ENCODE peak calls at places on chromosome 20, in five cellular contexts. L is cerebellum, C is amniotic stem cell, G is fibroblast of pulmonary artery, W is glutamatergic neuron. J is an unnamed sample.

GRCh38 chr20:14972690-14973089 is 635.3 kb upstream of the FLRT3 start:
- DNase-seq in C (no peak), W (no peak), L (no peak), G (no peak), J (no peak)

GRCh38 chr20:15528386-15529111 is 1044.7 kb downstream of the KIF16B start:
- DNase-seq in G (no peak), L (peak; percentile 47), W (no peak), C (no peak), J (no peak)

GRCh38 chr20:15708984-15709598 is 864.2 kb downstream of the KIF16B start:
- DNase-seq in G (peak; percentile 21), L (no peak), C (no peak), W (peak; percentile 86), J (peak; percentile 53)

GRCh38 chr20:62902926-62903615 is 23.2 kb downstream of the DIDO1 start:
- DNase-seq in W (no peak), C (no peak), L (no peak), G (no peak), J (no peak)

GRCh38 chr20:13784271-13784892 is 337 bp downstream of the ESF1 start:
- DNase-seq in W (peak; percentile 54), C (no peak), L (no peak), G (no peak), J (no peak)

GRCh38 chr20:36469973-36470372 is 71.3 kb upstream of the MYL9 start:
- DNase-seq in G (no peak), W (no peak), L (no peak), C (no peak), J (no peak)

GRCh38 chr20:34110025-34111013 is 1.7 kb downstream of the EIF2S2 start:
- DNase-seq in W (no peak), C (no peak), L (no peak), G (peak; percentile 22), J (no peak)

GRCh38 chr20:56766528-56766927 is 137.4 kb downstream of the TFAP2C start:
- DNase-seq in W (no peak), G (no peak), C (no peak), L (no peak), J (no peak)

GRCh38 chr20:56630506-56631317 is 1.6 kb downstream of the TFAP2C start:
- DNase-seq in C (no peak), L (no peak), G (no peak), W (peak; percentile 74), J (peak; percentile 20)

GRCh38 chr20:20759132-20759531 is 46.7 kb upstream of the RALGAPA2 start:
- DNase-seq in L (no peak), W (no peak), C (no peak), G (no peak), J (peak; percentile 59)

GRCh38 chr20:62641749-62642665 is at the start of gene SLCO4A1:
- DNase-seq in W (peak; percentile 80), C (peak; percentile 10), G (peak; percentile 28), L (peak; percentile 81), J (peak; percentile 85)

GRCh38 chr20:23254034-23254433 is 96.6 kb upstream of the NXT1 start:
- DNase-seq in W (no peak), G (no peak), C (no peak), L (no peak), J (no peak)

GRCh38 chr20:7387638-7388193 is 552.5 kb downstream of the HAO1 start:
- DNase-seq in L (no peak), W (no peak), C (no peak), G (no peak), J (no peak)